ENCODE peak calls at places on chromosome 20, in five cellular contexts. Q is left ventricle myocardium inferior; X is HTR-8/SVneo; D is effector CD4-positive, alpha-beta T cell; T is T-helper 2 cell. F is an unnamed sample.
A peak's percentile ranks its signal among the peaks of the same experiment; 100 is the strongest.

GRCh38 chr20:5504061-5504739 is 187.4 kb upstream of the PROKR2 start:
- DNase-seq in Q (peak; percentile 77), X (no peak), D (no peak), T (peak; percentile 51), F (peak; percentile 71)

GRCh38 chr20:15022921-15023320 is 685.5 kb upstream of the FLRT3 start:
- DNase-seq in Q (no peak), X (no peak), D (no peak), T (no peak), F (no peak)

GRCh38 chr20:64119681-64120341 is 12.4 kb upstream of the NPBWR2 start:
- DNase-seq in Q (no peak), X (no peak), D (no peak), T (no peak), F (peak; percentile 55)

GRCh38 chr20:1674990-1675389 is 17.4 kb upstream of the SIRPG start:
- DNase-seq in Q (no peak), X (no peak), D (no peak), T (no peak), F (no peak)

GRCh38 chr20:41011551-41012067 is 17.0 kb upstream of the TOP1 start:
- DNase-seq in Q (no peak), X (no peak), D (no peak), T (peak; percentile 59), F (no peak)

GRCh38 chr20:17556842-17557674 is 12.8 kb upstream of the DSTN start:
- DNase-seq in Q (peak; percentile 80), X (no peak), D (no peak), T (no peak), F (peak; percentile 88)

GRCh38 chr20:42401598-42401997 is 783.4 kb upstream of the CHD6 start:
- DNase-seq in Q (no peak), X (no peak), D (no peak), T (no peak), F (no peak)

GRCh38 chr20:32930701-32931100 is 72.0 kb downstream of the EFCAB8 start:
- DNase-seq in Q (no peak), X (no peak), D (no peak), T (no peak), F (no peak)

GRCh38 chr20:38434310-38434741 is 802 bp downstream of the SNHG17 start:
- DNase-seq in Q (no peak), X (no peak), D (no peak), T (peak; percentile 50), F (peak; percentile 61)

GRCh38 chr20:2759603-2760360 is 40.6 kb downstream of the CPXM1 start:
- DNase-seq in Q (no peak), X (no peak), D (no peak), T (no peak), F (no peak)

GRCh38 chr20:3430376-3431069 is 23.1 kb upstream of the DNAAF9 start:
- DNase-seq in Q (no peak), X (no peak), D (no peak), T (no peak), F (no peak)

GRCh38 chr20:61896058-61896961 is 169.4 kb downstream of the TAF4 start:
- DNase-seq in Q (peak; percentile 22), X (peak; percentile 98), D (no peak), T (peak; percentile 35), F (no peak)

GRCh38 chr20:35991142-35991771 is 22.9 kb downstream of the CNBD2 start:
- DNase-seq in Q (no peak), X (peak; percentile 67), D (no peak), T (peak; percentile 46), F (no peak)

GRCh38 chr20:31590717-31591225 is 14.3 kb upstream of the ID1 start:
- DNase-seq in Q (no peak), X (no peak), D (no peak), T (no peak), F (no peak)

GRCh38 chr20:2283706-2284423 is 11.9 kb upstream of the TGM3 start:
- DNase-seq in Q (no peak), X (no peak), D (no peak), T (no peak), F (no peak)

GRCh38 chr20:61520761-61521460 is 268.9 kb downstream of the CDH4 start:
- DNase-seq in Q (no peak), X (peak; percentile 66), D (no peak), T (no peak), F (no peak)

GRCh38 chr20:24608926-24609667 is 139.7 kb downstream of the SYNDIG1 start:
- DNase-seq in Q (no peak), X (no peak), D (no peak), T (no peak), F (no peak)

GRCh38 chr20:24734139-24734538 is 214.9 kb upstream of the CST7 start:
- DNase-seq in Q (no peak), X (no peak), D (no peak), T (no peak), F (no peak)

GRCh38 chr20:36498386-36499179 is 42.7 kb upstream of the MYL9 start:
- DNase-seq in Q (peak; percentile 70), X (no peak), D (no peak), T (no peak), F (no peak)

GRCh38 chr20:62772103-62772611 is 24.1 kb upstream of the MRGBP start:
- DNase-seq in Q (no peak), X (no peak), D (no peak), T (no peak), F (no peak)

GRCh38 chr20:48766205-48766604 is 61.6 kb downstream of the PREX1 start:
- DNase-seq in Q (no peak), X (no peak), D (no peak), T (no peak), F (no peak)

GRCh38 chr20:13659288-13659687 is 20.6 kb upstream of the TASP1 start:
- DNase-seq in Q (no peak), X (no peak), D (no peak), T (no peak), F (no peak)

GRCh38 chr20:3808141-3808479 is 12.0 kb downstream of the CDC25B start:
- DNase-seq in Q (peak; percentile 80), X (peak; percentile 83), D (no peak), T (no peak), F (peak; percentile 95)

GRCh38 chr20:44730441-44730840 is 15.2 kb upstream of the KCNK15 start:
- DNase-seq in Q (peak; percentile 0), X (peak; percentile 75), D (no peak), T (no peak), F (no peak)

GRCh38 chr20:8523684-8524083 is 391.6 kb downstream of the PLCB1 start:
- DNase-seq in Q (no peak), X (no peak), D (no peak), T (no peak), F (no peak)

GRCh38 chr20:38113401-38114325 is 51.4 kb downstream of the TGM2 start:
- DNase-seq in Q (no peak), X (peak; percentile 51), D (no peak), T (no peak), F (no peak)

GRCh38 chr20:38790210-38791053 is 15.1 kb upstream of the PPP1R16B start:
- DNase-seq in Q (no peak), X (no peak), D (no peak), T (peak; percentile 68), F (no peak)

GRCh38 chr20:40604416-40604815 is 84.6 kb downstream of the MAFB start:
- DNase-seq in Q (no peak), X (no peak), D (no peak), T (no peak), F (no peak)

GRCh38 chr20:61120595-61121515 is 131.2 kb upstream of the CDH4 start:
- DNase-seq in Q (peak; percentile 21), X (no peak), D (peak; percentile 9), T (peak; percentile 61), F (peak; percentile 57)

GRCh38 chr20:58818585-58819285 is 32.0 kb downstream of the GNAS-AS1 start:
- DNase-seq in Q (no peak), X (peak; percentile 92), D (no peak), T (peak; percentile 95), F (peak; percentile 4)

GRCh38 chr20:34525709-34526416 is 9.6 kb downstream of the DYNLRB1 start:
- DNase-seq in Q (peak; percentile 54), X (peak; percentile 98), D (no peak), T (no peak), F (peak; percentile 87)

GRCh38 chr20:60056345-60057122 is 98.3 kb downstream of the CDH26 start:
- DNase-seq in Q (no peak), X (no peak), D (no peak), T (peak; percentile 34), F (peak; percentile 57)

GRCh38 chr20:10672579-10673127 is 1.1 kb downstream of the JAG1 start:
- DNase-seq in Q (peak; percentile 54), X (peak; percentile 28), D (peak; percentile 4), T (peak; percentile 53), F (peak; percentile 88)

GRCh38 chr20:35252037-35252461 is 25.6 kb downstream of the MMP24 start:
- DNase-seq in Q (no peak), X (no peak), D (no peak), T (peak; percentile 93), F (no peak)

GRCh38 chr20:16922834-16923233 is 174.7 kb downstream of the OTOR start:
- DNase-seq in Q (no peak), X (peak; percentile 55), D (no peak), T (no peak), F (no peak)

GRCh38 chr20:37071481-37071911 is 24.3 kb downstream of the RBL1 start:
- DNase-seq in Q (no peak), X (no peak), D (peak; percentile 2), T (peak; percentile 50), F (no peak)

F was measured in aorta.